ENCODE peak calls at places on chromosome 1, in seven cellular contexts. One of them, this sample, is unnamed.

GRCh38 chr1:63636192-63637105 is 43.2 kb downstream of the PGM1 start:
- DNase-seq in GF-D8: no peak
- DNase-seq in heart left ventricle: no peak
- DNase-seq in CD4-positive, CD25-positive, alpha-beta regulatory T cell: no peak
- DNase-seq in fibroblast of pulmonary artery: no peak
- DNase-seq in NCI-H2171 treated with DMSO at 0.1 percent for 48 hours: no peak
- DNase-seq in left ventricle myocardium inferior: no peak
- DNase-seq in this sample: no peak

GRCh38 chr1:15692121-15692682 is 8.1 kb downstream of the PLEKHM2 start:
- DNase-seq in GF-D8: no peak
- DNase-seq in heart left ventricle: no peak
- DNase-seq in CD4-positive, CD25-positive, alpha-beta regulatory T cell: no peak
- DNase-seq in fibroblast of pulmonary artery: no peak
- DNase-seq in NCI-H2171 treated with DMSO at 0.1 percent for 48 hours: no peak
- DNase-seq in left ventricle myocardium inferior: no peak
- DNase-seq in this sample: no peak

GRCh38 chr1:35452086-35452485 is 105.1 kb downstream of the KIAA0319L start:
- DNase-seq in GF-D8: peak; percentile 98
- DNase-seq in heart left ventricle: peak; percentile 30
- DNase-seq in CD4-positive, CD25-positive, alpha-beta regulatory T cell: no peak
- DNase-seq in fibroblast of pulmonary artery: peak; percentile 96
- DNase-seq in NCI-H2171 treated with DMSO at 0.1 percent for 48 hours: no peak
- DNase-seq in left ventricle myocardium inferior: peak; percentile 60
- DNase-seq in this sample: no peak

GRCh38 chr1:147794570-147794969 is 34.2 kb upstream of the GJA5 start:
- DNase-seq in GF-D8: no peak
- DNase-seq in heart left ventricle: peak; percentile 38
- DNase-seq in CD4-positive, CD25-positive, alpha-beta regulatory T cell: no peak
- DNase-seq in fibroblast of pulmonary artery: peak; percentile 93
- DNase-seq in NCI-H2171 treated with DMSO at 0.1 percent for 48 hours: no peak
- DNase-seq in left ventricle myocardium inferior: peak; percentile 35
- DNase-seq in this sample: no peak

GRCh38 chr1:162847839-162848453 is 13.0 kb downstream of the CCDC190 start:
- DNase-seq in GF-D8: no peak
- DNase-seq in heart left ventricle: peak; percentile 70
- DNase-seq in CD4-positive, CD25-positive, alpha-beta regulatory T cell: peak; percentile 79
- DNase-seq in fibroblast of pulmonary artery: peak; percentile 88
- DNase-seq in NCI-H2171 treated with DMSO at 0.1 percent for 48 hours: peak; percentile 60
- DNase-seq in left ventricle myocardium inferior: peak; percentile 66
- DNase-seq in this sample: peak; percentile 31

GRCh38 chr1:180646547-180646946 is 14.7 kb downstream of the XPR1 start:
- DNase-seq in GF-D8: no peak
- DNase-seq in heart left ventricle: no peak
- DNase-seq in CD4-positive, CD25-positive, alpha-beta regulatory T cell: peak; percentile 57
- DNase-seq in fibroblast of pulmonary artery: no peak
- DNase-seq in NCI-H2171 treated with DMSO at 0.1 percent for 48 hours: no peak
- DNase-seq in left ventricle myocardium inferior: no peak
- DNase-seq in this sample: no peak

GRCh38 chr1:202283991-202284390 is 57.7 kb downstream of the UBE2T start:
- DNase-seq in GF-D8: no peak
- DNase-seq in heart left ventricle: no peak
- DNase-seq in CD4-positive, CD25-positive, alpha-beta regulatory T cell: no peak
- DNase-seq in fibroblast of pulmonary artery: peak; percentile 72
- DNase-seq in NCI-H2171 treated with DMSO at 0.1 percent for 48 hours: no peak
- DNase-seq in left ventricle myocardium inferior: no peak
- DNase-seq in this sample: no peak

GRCh38 chr1:236861560-236862230 is 66.6 kb downstream of the MTR start:
- DNase-seq in GF-D8: no peak
- DNase-seq in heart left ventricle: no peak
- DNase-seq in CD4-positive, CD25-positive, alpha-beta regulatory T cell: peak; percentile 8
- DNase-seq in fibroblast of pulmonary artery: peak; percentile 24
- DNase-seq in NCI-H2171 treated with DMSO at 0.1 percent for 48 hours: no peak
- DNase-seq in left ventricle myocardium inferior: no peak
- DNase-seq in this sample: no peak

GRCh38 chr1:237961710-237962109 is 71.0 kb upstream of the ZP4 start:
- DNase-seq in GF-D8: no peak
- DNase-seq in heart left ventricle: no peak
- DNase-seq in CD4-positive, CD25-positive, alpha-beta regulatory T cell: no peak
- DNase-seq in fibroblast of pulmonary artery: no peak
- DNase-seq in NCI-H2171 treated with DMSO at 0.1 percent for 48 hours: no peak
- DNase-seq in left ventricle myocardium inferior: no peak
- DNase-seq in this sample: no peak

GRCh38 chr1:5720936-5721335 is 271.3 kb downstream of the NPHP4 start:
- DNase-seq in GF-D8: no peak
- DNase-seq in heart left ventricle: no peak
- DNase-seq in CD4-positive, CD25-positive, alpha-beta regulatory T cell: no peak
- DNase-seq in fibroblast of pulmonary artery: no peak
- DNase-seq in NCI-H2171 treated with DMSO at 0.1 percent for 48 hours: no peak
- DNase-seq in left ventricle myocardium inferior: no peak
- DNase-seq in this sample: no peak

GRCh38 chr1:227459977-227460376 is 103.4 kb upstream of the ZNF678 start:
- DNase-seq in GF-D8: no peak
- DNase-seq in heart left ventricle: no peak
- DNase-seq in CD4-positive, CD25-positive, alpha-beta regulatory T cell: no peak
- DNase-seq in fibroblast of pulmonary artery: no peak
- DNase-seq in NCI-H2171 treated with DMSO at 0.1 percent for 48 hours: peak; percentile 12
- DNase-seq in left ventricle myocardium inferior: no peak
- DNase-seq in this sample: no peak

GRCh38 chr1:158716335-158716734 is 4.2 kb downstream of the OR6K3 start:
- DNase-seq in GF-D8: no peak
- DNase-seq in heart left ventricle: no peak
- DNase-seq in CD4-positive, CD25-positive, alpha-beta regulatory T cell: no peak
- DNase-seq in fibroblast of pulmonary artery: no peak
- DNase-seq in NCI-H2171 treated with DMSO at 0.1 percent for 48 hours: no peak
- DNase-seq in left ventricle myocardium inferior: no peak
- DNase-seq in this sample: no peak

GRCh38 chr1:94463765-94464330 is 45.7 kb downstream of the ABCD3 start:
- DNase-seq in GF-D8: peak; percentile 56
- DNase-seq in heart left ventricle: no peak
- DNase-seq in CD4-positive, CD25-positive, alpha-beta regulatory T cell: peak; percentile 57
- DNase-seq in fibroblast of pulmonary artery: peak; percentile 77
- DNase-seq in NCI-H2171 treated with DMSO at 0.1 percent for 48 hours: peak; percentile 8
- DNase-seq in left ventricle myocardium inferior: no peak
- DNase-seq in this sample: peak; percentile 6

GRCh38 chr1:173454966-173455524 is 22.1 kb upstream of the PRDX6 start:
- DNase-seq in GF-D8: no peak
- DNase-seq in heart left ventricle: no peak
- DNase-seq in CD4-positive, CD25-positive, alpha-beta regulatory T cell: peak; percentile 16
- DNase-seq in fibroblast of pulmonary artery: no peak
- DNase-seq in NCI-H2171 treated with DMSO at 0.1 percent for 48 hours: no peak
- DNase-seq in left ventricle myocardium inferior: no peak
- DNase-seq in this sample: no peak

GRCh38 chr1:199508653-199509052 is 518.9 kb upstream of the NR5A2 start:
- DNase-seq in GF-D8: no peak
- DNase-seq in heart left ventricle: no peak
- DNase-seq in CD4-positive, CD25-positive, alpha-beta regulatory T cell: no peak
- DNase-seq in fibroblast of pulmonary artery: no peak
- DNase-seq in NCI-H2171 treated with DMSO at 0.1 percent for 48 hours: no peak
- DNase-seq in left ventricle myocardium inferior: no peak
- DNase-seq in this sample: no peak

GRCh38 chr1:160425847-160426246 is 25.5 kb downstream of the VANGL2 start:
- DNase-seq in GF-D8: no peak
- DNase-seq in heart left ventricle: no peak
- DNase-seq in CD4-positive, CD25-positive, alpha-beta regulatory T cell: no peak
- DNase-seq in fibroblast of pulmonary artery: no peak
- DNase-seq in NCI-H2171 treated with DMSO at 0.1 percent for 48 hours: no peak
- DNase-seq in left ventricle myocardium inferior: no peak
- DNase-seq in this sample: no peak

GRCh38 chr1:65260851-65261473 is 48.4 kb upstream of the DNAJC6 start:
- DNase-seq in GF-D8: no peak
- DNase-seq in heart left ventricle: no peak
- DNase-seq in CD4-positive, CD25-positive, alpha-beta regulatory T cell: no peak
- DNase-seq in fibroblast of pulmonary artery: peak; percentile 51
- DNase-seq in NCI-H2171 treated with DMSO at 0.1 percent for 48 hours: no peak
- DNase-seq in left ventricle myocardium inferior: no peak
- DNase-seq in this sample: no peak

This sample was measured in DMS 273 treated with DMSO at 0.1 percent for 48 hours.